ENCODE peak calls at places on chromosomes 16 and 17, in seven cellular contexts. One of them, this sample, is unnamed.

GRCh38 chr16:11986521-11987057 is 10.1 kb downstream of the SNX29 start:
- DNase-seq in HTR-8/SVneo: no peak
- DNase-seq in H54: no peak
- DNase-seq in brain microvascular endothelial cell: peak
- DNase-seq in fibroblast of lung: peak
- DNase-seq in activated effector memory CD4-positive, alpha-beta T cell treated with anti-CD3 and anti-CD28 coated beads, Interleukin-2, amount 50 U/mL, for 16 hours: no peak
- DNase-seq in T47D: no peak
- DNase-seq in this sample: no peak

GRCh38 chr16:29825145-29826044 is 5.1 kb downstream of the MVP start:
- DNase-seq in HTR-8/SVneo: no peak
- DNase-seq in H54: peak
- DNase-seq in brain microvascular endothelial cell: peak
- DNase-seq in fibroblast of lung: peak
- DNase-seq in activated effector memory CD4-positive, alpha-beta T cell treated with anti-CD3 and anti-CD28 coated beads, Interleukin-2, amount 50 U/mL, for 16 hours: peak
- DNase-seq in T47D: no peak
- DNase-seq in this sample: peak

GRCh38 chr16:84277244-84277823 is 17.3 kb upstream of the WFDC1 start:
- DNase-seq in HTR-8/SVneo: peak
- DNase-seq in H54: peak
- DNase-seq in brain microvascular endothelial cell: peak
- DNase-seq in fibroblast of lung: peak
- DNase-seq in activated effector memory CD4-positive, alpha-beta T cell treated with anti-CD3 and anti-CD28 coated beads, Interleukin-2, amount 50 U/mL, for 16 hours: peak
- DNase-seq in T47D: peak
- DNase-seq in this sample: peak

GRCh38 chr17:27860971-27861669 is 32.0 kb downstream of the LYRM9 start:
- DNase-seq in HTR-8/SVneo: no peak
- DNase-seq in H54: no peak
- DNase-seq in brain microvascular endothelial cell: no peak
- DNase-seq in fibroblast of lung: no peak
- DNase-seq in activated effector memory CD4-positive, alpha-beta T cell treated with anti-CD3 and anti-CD28 coated beads, Interleukin-2, amount 50 U/mL, for 16 hours: no peak
- DNase-seq in T47D: no peak
- DNase-seq in this sample: no peak

GRCh38 chr17:56319531-56319930 is 166.3 kb downstream of the ANKFN1 start:
- DNase-seq in HTR-8/SVneo: peak
- DNase-seq in H54: peak
- DNase-seq in brain microvascular endothelial cell: no peak
- DNase-seq in fibroblast of lung: peak
- DNase-seq in activated effector memory CD4-positive, alpha-beta T cell treated with anti-CD3 and anti-CD28 coated beads, Interleukin-2, amount 50 U/mL, for 16 hours: no peak
- DNase-seq in T47D: peak
- DNase-seq in this sample: peak

GRCh38 chr17:9054611-9055010 is 33.3 kb downstream of the NTN1 start:
- DNase-seq in HTR-8/SVneo: no peak
- DNase-seq in H54: no peak
- DNase-seq in brain microvascular endothelial cell: no peak
- DNase-seq in fibroblast of lung: no peak
- DNase-seq in activated effector memory CD4-positive, alpha-beta T cell treated with anti-CD3 and anti-CD28 coated beads, Interleukin-2, amount 50 U/mL, for 16 hours: no peak
- DNase-seq in T47D: no peak
- DNase-seq in this sample: no peak

GRCh38 chr16:2295056-2295798 is 27.3 kb upstream of the RNPS1 start:
- DNase-seq in HTR-8/SVneo: no peak
- DNase-seq in H54: no peak
- DNase-seq in brain microvascular endothelial cell: no peak
- DNase-seq in fibroblast of lung: no peak
- DNase-seq in activated effector memory CD4-positive, alpha-beta T cell treated with anti-CD3 and anti-CD28 coated beads, Interleukin-2, amount 50 U/mL, for 16 hours: no peak
- DNase-seq in T47D: no peak
- DNase-seq in this sample: no peak

GRCh38 chr16:54282202-54282922 is 4.2 kb downstream of the IRX3 start:
- DNase-seq in HTR-8/SVneo: peak
- DNase-seq in H54: no peak
- DNase-seq in brain microvascular endothelial cell: no peak
- DNase-seq in fibroblast of lung: no peak
- DNase-seq in activated effector memory CD4-positive, alpha-beta T cell treated with anti-CD3 and anti-CD28 coated beads, Interleukin-2, amount 50 U/mL, for 16 hours: peak
- DNase-seq in T47D: peak
- DNase-seq in this sample: no peak

GRCh38 chr17:49787932-49788442 is 494 bp upstream of the KAT7 start:
- DNase-seq in HTR-8/SVneo: no peak
- DNase-seq in H54: no peak
- DNase-seq in brain microvascular endothelial cell: no peak
- DNase-seq in fibroblast of lung: no peak
- DNase-seq in activated effector memory CD4-positive, alpha-beta T cell treated with anti-CD3 and anti-CD28 coated beads, Interleukin-2, amount 50 U/mL, for 16 hours: peak
- DNase-seq in T47D: no peak
- DNase-seq in this sample: no peak

GRCh38 chr17:54085934-54086333 is 263.2 kb downstream of the KIF2B start:
- DNase-seq in HTR-8/SVneo: no peak
- DNase-seq in H54: no peak
- DNase-seq in brain microvascular endothelial cell: no peak
- DNase-seq in fibroblast of lung: peak
- DNase-seq in activated effector memory CD4-positive, alpha-beta T cell treated with anti-CD3 and anti-CD28 coated beads, Interleukin-2, amount 50 U/mL, for 16 hours: no peak
- DNase-seq in T47D: no peak
- DNase-seq in this sample: no peak

GRCh38 chr17:15238064-15238463 is 27.1 kb downstream of the PMP22 start:
- DNase-seq in HTR-8/SVneo: no peak
- DNase-seq in H54: no peak
- DNase-seq in brain microvascular endothelial cell: no peak
- DNase-seq in fibroblast of lung: no peak
- DNase-seq in activated effector memory CD4-positive, alpha-beta T cell treated with anti-CD3 and anti-CD28 coated beads, Interleukin-2, amount 50 U/mL, for 16 hours: no peak
- DNase-seq in T47D: no peak
- DNase-seq in this sample: no peak

GRCh38 chr16:90008708-90009145 is 10.5 kb downstream of the DBNDD1 start:
- DNase-seq in HTR-8/SVneo: no peak
- DNase-seq in H54: no peak
- DNase-seq in brain microvascular endothelial cell: no peak
- DNase-seq in fibroblast of lung: no peak
- DNase-seq in activated effector memory CD4-positive, alpha-beta T cell treated with anti-CD3 and anti-CD28 coated beads, Interleukin-2, amount 50 U/mL, for 16 hours: peak
- DNase-seq in T47D: no peak
- DNase-seq in this sample: no peak

GRCh38 chr17:41103896-41104295 is 1.3 kb upstream of the KRTAP4-9 start:
- DNase-seq in HTR-8/SVneo: no peak
- DNase-seq in H54: no peak
- DNase-seq in brain microvascular endothelial cell: no peak
- DNase-seq in fibroblast of lung: no peak
- DNase-seq in activated effector memory CD4-positive, alpha-beta T cell treated with anti-CD3 and anti-CD28 coated beads, Interleukin-2, amount 50 U/mL, for 16 hours: no peak
- DNase-seq in T47D: no peak
- DNase-seq in this sample: no peak

GRCh38 chr16:53502331-53503269 is at the start of gene AKTIP:
- DNase-seq in HTR-8/SVneo: peak
- DNase-seq in H54: peak
- DNase-seq in brain microvascular endothelial cell: peak
- DNase-seq in fibroblast of lung: peak
- DNase-seq in activated effector memory CD4-positive, alpha-beta T cell treated with anti-CD3 and anti-CD28 coated beads, Interleukin-2, amount 50 U/mL, for 16 hours: peak
- DNase-seq in T47D: no peak
- DNase-seq in this sample: peak

GRCh38 chr16:89687092-89687940 is 827 bp downstream of the CDK10 start:
- DNase-seq in HTR-8/SVneo: no peak
- DNase-seq in H54: no peak
- DNase-seq in brain microvascular endothelial cell: peak
- DNase-seq in fibroblast of lung: peak
- DNase-seq in activated effector memory CD4-positive, alpha-beta T cell treated with anti-CD3 and anti-CD28 coated beads, Interleukin-2, amount 50 U/mL, for 16 hours: peak
- DNase-seq in T47D: no peak
- DNase-seq in this sample: peak

GRCh38 chr16:379183-379960 is 2.4 kb downstream of the PGAP6 start:
- DNase-seq in HTR-8/SVneo: no peak
- DNase-seq in H54: no peak
- DNase-seq in brain microvascular endothelial cell: no peak
- DNase-seq in fibroblast of lung: no peak
- DNase-seq in activated effector memory CD4-positive, alpha-beta T cell treated with anti-CD3 and anti-CD28 coated beads, Interleukin-2, amount 50 U/mL, for 16 hours: no peak
- DNase-seq in T47D: no peak
- DNase-seq in this sample: no peak

GRCh38 chr17:32482568-32483320 is 4.0 kb upstream of the CDK5R1 start:
- DNase-seq in HTR-8/SVneo: no peak
- DNase-seq in H54: no peak
- DNase-seq in brain microvascular endothelial cell: no peak
- DNase-seq in fibroblast of lung: no peak
- DNase-seq in activated effector memory CD4-positive, alpha-beta T cell treated with anti-CD3 and anti-CD28 coated beads, Interleukin-2, amount 50 U/mL, for 16 hours: no peak
- DNase-seq in T47D: no peak
- DNase-seq in this sample: no peak

GRCh38 chr17:80903041-80903611 is 88.5 kb upstream of the CHMP6 start:
- DNase-seq in HTR-8/SVneo: no peak
- DNase-seq in H54: no peak
- DNase-seq in brain microvascular endothelial cell: no peak
- DNase-seq in fibroblast of lung: no peak
- DNase-seq in activated effector memory CD4-positive, alpha-beta T cell treated with anti-CD3 and anti-CD28 coated beads, Interleukin-2, amount 50 U/mL, for 16 hours: no peak
- DNase-seq in T47D: no peak
- DNase-seq in this sample: no peak

GRCh38 chr17:64016248-64016784 is 4.1 kb downstream of the ICAM2 start:
- DNase-seq in HTR-8/SVneo: no peak
- DNase-seq in H54: no peak
- DNase-seq in brain microvascular endothelial cell: no peak
- DNase-seq in fibroblast of lung: no peak
- DNase-seq in activated effector memory CD4-positive, alpha-beta T cell treated with anti-CD3 and anti-CD28 coated beads, Interleukin-2, amount 50 U/mL, for 16 hours: no peak
- DNase-seq in T47D: no peak
- DNase-seq in this sample: no peak

GRCh38 chr16:10577305-10578202 is 2.8 kb downstream of the EMP2 start:
- DNase-seq in HTR-8/SVneo: no peak
- DNase-seq in H54: no peak
- DNase-seq in brain microvascular endothelial cell: no peak
- DNase-seq in fibroblast of lung: no peak
- DNase-seq in activated effector memory CD4-positive, alpha-beta T cell treated with anti-CD3 and anti-CD28 coated beads, Interleukin-2, amount 50 U/mL, for 16 hours: no peak
- DNase-seq in T47D: no peak
- DNase-seq in this sample: no peak

GRCh38 chr17:45160505-45161287 is 979 bp upstream of the HEXIM2 start:
- DNase-seq in HTR-8/SVneo: peak
- DNase-seq in H54: no peak
- DNase-seq in brain microvascular endothelial cell: peak
- DNase-seq in fibroblast of lung: peak
- DNase-seq in activated effector memory CD4-positive, alpha-beta T cell treated with anti-CD3 and anti-CD28 coated beads, Interleukin-2, amount 50 U/mL, for 16 hours: peak
- DNase-seq in T47D: no peak
- DNase-seq in this sample: peak

GRCh38 chr16:3490911-3491629 is 4.2 kb downstream of the C16orf90 start:
- DNase-seq in HTR-8/SVneo: no peak
- DNase-seq in H54: no peak
- DNase-seq in brain microvascular endothelial cell: no peak
- DNase-seq in fibroblast of lung: no peak
- DNase-seq in activated effector memory CD4-positive, alpha-beta T cell treated with anti-CD3 and anti-CD28 coated beads, Interleukin-2, amount 50 U/mL, for 16 hours: no peak
- DNase-seq in T47D: no peak
- DNase-seq in this sample: no peak